ENCODE peak calls at places on chromosomes 3 and 15, in four cellular contexts. N, R, X and I are unnamed samples.

GRCh38 chr3:111884411-111885018 is 25.4 kb downstream of the PHLDB2 start:
- DNase-seq in N (no peak), R (no peak), X (no peak), I (peak)

GRCh38 chr3:170321326-170322034 is 36.0 kb upstream of the SKIL start:
- DNase-seq in N (no peak), R (no peak), X (no peak), I (no peak)

GRCh38 chr3:61236556-61236955 is 14.7 kb downstream of the FHIT start:
- DNase-seq in N (peak), R (no peak), X (no peak), I (no peak)

GRCh38 chr15:50009634-50010033 is 109.4 kb downstream of the ATP8B4 start:
- DNase-seq in N (no peak), R (no peak), X (no peak), I (no peak)

GRCh38 chr15:85499498-85499897 is 119.1 kb downstream of the AKAP13 start:
- DNase-seq in N (no peak), R (no peak), X (no peak), I (no peak)

GRCh38 chr3:98791341-98792325 is 28.5 kb downstream of the ST3GAL6 start:
- DNase-seq in N (no peak), R (no peak), X (no peak), I (no peak)

GRCh38 chr15:43879386-43880355 is 52.9 kb downstream of the WDR76 start:
- DNase-seq in N (no peak), R (no peak), X (no peak), I (no peak)

GRCh38 chr3:147940400-147940799 is 531.2 kb downstream of the ZIC1 start:
- DNase-seq in N (no peak), R (no peak), X (no peak), I (no peak)

GRCh38 chr3:63328386-63328785 is 50.3 kb downstream of the SYNPR start:
- DNase-seq in N (no peak), R (no peak), X (no peak), I (no peak)

GRCh38 chr3:141877911-141878310 is 1.5 kb downstream of the ATP1B3 start:
- DNase-seq in N (peak), R (no peak), X (no peak), I (no peak)

GRCh38 chr3:62436785-62437184 is 63.4 kb upstream of the FEZF2 start:
- DNase-seq in N (no peak), R (no peak), X (no peak), I (no peak)

GRCh38 chr15:28912422-28912821 is 26.6 kb downstream of the APBA2 start:
- DNase-seq in N (peak), R (no peak), X (no peak), I (no peak)

GRCh38 chr3:197306374-197307086 is 8.1 kb upstream of the DLG1 start:
- DNase-seq in N (no peak), R (no peak), X (peak), I (no peak)

GRCh38 chr3:195385526-195385925 is 57.3 kb downstream of the ACAP2 start:
- DNase-seq in N (no peak), R (no peak), X (no peak), I (no peak)

GRCh38 chr3:125003369-125003853 is 52.4 kb downstream of the HEG1 start:
- DNase-seq in N (no peak), R (no peak), X (peak), I (no peak)

GRCh38 chr3:113602256-113602655 is 69.9 kb downstream of the SIDT1 start:
- DNase-seq in N (no peak), R (no peak), X (no peak), I (no peak)

GRCh38 chr3:114144909-114145688 is 33.8 kb downstream of the DRD3 start:
- DNase-seq in N (no peak), R (no peak), X (no peak), I (no peak)

GRCh38 chr3:13215940-13216546 is 142.8 kb upstream of the IQSEC1 start:
- DNase-seq in N (no peak), R (no peak), X (peak), I (no peak)

GRCh38 chr3:62035664-62036063 is 337.7 kb downstream of the FEZF2 start:
- DNase-seq in N (no peak), R (no peak), X (no peak), I (no peak)

GRCh38 chr3:112773864-112774263 is 72.8 kb downstream of the CD200R1L start:
- DNase-seq in N (no peak), R (no peak), X (no peak), I (no peak)

GRCh38 chr15:69403611-69404010 is 10.5 kb upstream of the KIF23 start:
- DNase-seq in N (no peak), R (no peak), X (no peak), I (no peak)

GRCh38 chr15:31357148-31357547 is 30.5 kb downstream of the KLF13 start:
- DNase-seq in N (no peak), R (no peak), X (no peak), I (no peak)

GRCh38 chr3:170418422-170419300 is at the start of gene CLDN11:
- DNase-seq in N (no peak), R (no peak), X (no peak), I (peak)

DNA sequence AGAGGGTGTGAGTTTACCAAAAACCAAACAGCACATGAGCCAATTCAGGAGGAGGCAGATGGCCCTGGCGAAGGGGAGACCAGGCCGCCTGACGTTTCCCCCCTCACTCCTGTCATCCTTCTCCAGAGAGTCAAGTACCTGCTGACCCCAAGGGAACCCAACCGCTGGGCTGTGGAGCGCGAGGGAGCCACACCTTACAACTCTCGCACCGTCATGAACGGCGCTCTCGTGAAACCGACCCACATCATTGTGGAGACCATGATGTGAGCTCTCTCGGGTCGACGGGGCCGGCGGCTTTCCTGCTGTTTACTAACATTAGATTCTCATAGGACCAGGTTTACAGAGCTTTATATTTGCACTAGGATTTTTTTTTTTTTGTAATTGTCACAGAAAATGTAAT is 55.4 kb downstream of the GRIP2 start:
- DNase-seq in N (no peak), R (no peak), X (no peak), I (no peak)
- TF ChIP-seq JUN in N (no peak), R (no peak), X (no peak), I (no peak)

DNA sequence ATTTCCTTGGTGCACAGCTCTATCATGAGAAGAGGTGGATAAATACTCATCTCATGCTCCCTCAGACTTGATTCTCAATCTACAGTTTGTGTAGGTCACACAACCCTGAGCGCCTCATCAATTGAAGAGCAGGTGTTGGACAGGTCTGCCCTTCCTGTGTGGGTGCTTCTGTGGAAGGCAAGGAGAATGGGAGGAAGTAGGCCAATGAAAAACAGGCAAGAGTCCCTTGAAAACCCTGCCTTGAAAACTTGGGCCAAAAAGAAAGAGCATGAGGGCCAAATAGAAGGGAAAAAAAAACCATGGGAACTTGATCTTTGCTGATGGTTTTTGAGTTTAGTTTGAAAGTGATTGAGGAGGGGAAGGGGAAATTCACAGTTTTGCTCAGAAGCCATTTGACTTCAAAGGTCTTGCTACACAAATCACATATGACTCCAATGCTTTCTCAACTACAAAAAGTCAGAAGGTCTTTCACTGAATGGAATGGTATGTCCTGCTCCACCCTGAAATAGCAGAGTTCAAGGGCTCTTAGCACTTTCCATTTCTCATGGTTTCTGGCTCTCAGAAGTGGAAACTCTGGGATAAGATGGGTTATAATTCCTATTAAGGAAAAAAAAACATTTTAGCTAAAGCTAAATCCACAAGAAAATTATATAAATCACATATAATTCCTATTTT is 37.2 kb upstream of the TM4SF1 start:
- DNase-seq in N (no peak), R (no peak), X (peak), I (no peak)
- TF ChIP-seq SP1 in N (no peak), R (no peak), X (no peak), I (no peak)

GRCh38 chr3:66259721-66260255 is 39.0 kb downstream of the SLC25A26 start:
- DNase-seq in N (no peak), R (no peak), X (no peak), I (no peak)

GRCh38 chr3:66255865-66256264 is 35.1 kb downstream of the SLC25A26 start:
- DNase-seq in N (no peak), R (no peak), X (no peak), I (no peak)

GRCh38 chr3:66260431-66260830 is 39.6 kb downstream of the SLC25A26 start:
- DNase-seq in N (no peak), R (no peak), X (no peak), I (no peak)

GRCh38 chr3:66253790-66254620 is 33.2 kb downstream of the SLC25A26 start:
- DNase-seq in N (peak), R (no peak), X (peak), I (no peak)

DNA sequence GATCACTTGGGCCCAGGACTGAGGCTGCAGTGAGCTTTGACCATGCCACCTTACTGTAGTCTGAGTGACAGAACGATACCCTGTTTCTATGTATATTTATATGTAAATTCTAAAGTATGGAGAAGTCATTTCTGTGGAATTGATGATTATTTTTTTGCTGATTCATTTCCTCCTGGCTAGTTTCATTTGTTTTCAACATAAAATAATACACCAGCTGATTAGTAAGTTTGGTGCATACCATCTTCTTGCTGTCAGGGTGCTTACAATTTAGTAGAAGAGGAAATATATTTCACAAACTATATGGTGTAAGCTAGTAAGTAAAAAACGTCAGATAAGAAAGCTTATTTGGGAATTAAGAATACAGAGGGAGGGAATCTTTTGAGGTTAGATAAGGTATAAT is 36.0 kb downstream of the SLC25A26 start:
- DNase-seq in N (no peak), R (no peak), X (no peak), I (no peak)
- TF ChIP-seq JUN in N (no peak), R (no peak), X (no peak), I (no peak)

GRCh38 chr15:88617790-88618189 is 3.4 kb upstream of the AEN start:
- DNase-seq in N (no peak), R (no peak), X (no peak), I (no peak)
- TF ChIP-seq SP1 in N (no peak), R (no peak), X (no peak), I (no peak)

GRCh38 chr3:188197388-188197847 is 43.5 kb downstream of the LPP start:
- DNase-seq in N (no peak), R (peak), X (no peak), I (no peak)
- TF ChIP-seq JUN in N (no peak), R (no peak), X (no peak), I (no peak)